ENCODE peak calls at places on chromosomes 11 and 22, in four cellular contexts. Q is cardiac muscle cell, T is fibroblast of lung, J is upper lobe of right lung. K is an unnamed sample.

GRCh38 chr11:13465909-13466371 is 2.9 kb upstream of the BTBD10 start:
- DNase-seq in Q (peak; percentile 63), T (peak; percentile 38), J (no peak), K (no peak)

GRCh38 chr22:30400159-30400558 is 3.3 kb downstream of the SEC14L2 start:
- DNase-seq in Q (no peak), T (no peak), J (no peak), K (no peak)

GRCh38 chr11:101516546-101516945 is 67.3 kb downstream of the TRPC6 start:
- DNase-seq in Q (no peak), J (no peak), T (no peak), K (no peak)

GRCh38 chr11:27699242-27699925 is 871 bp downstream of the BDNF start:
- DNase-seq in T (peak; percentile 72), J (peak; percentile 54), Q (peak; percentile 61), K (no peak)

GRCh38 chr22:49507607-49508292 is 319.9 kb downstream of the BRD1 start:
- DNase-seq in J (no peak), T (no peak), Q (no peak), K (peak; percentile 59)

GRCh38 chr11:63769719-63770443 is 1.3 kb upstream of the ZFTA start:
- DNase-seq in J (no peak), Q (no peak), T (no peak), K (peak; percentile 53)

GRCh38 chr22:20205964-20206708 is 55.3 kb upstream of the CCDC188 start:
- DNase-seq in J (peak; percentile 85), Q (peak; percentile 86), T (peak; percentile 46), K (no peak)

GRCh38 chr11:7672960-7673723 is at the start of gene CYB5R2:
- DNase-seq in J (peak; percentile 86), T (peak; percentile 16), Q (peak; percentile 80), K (peak; percentile 93)

GRCh38 chr11:123129920-123130319 is 65.1 kb downstream of the CLMP start:
- DNase-seq in J (no peak), Q (peak; percentile 41), T (peak; percentile 91), K (no peak)

GRCh38 chr11:46860218-46860617 is 14.1 kb upstream of the CKAP5 start:
- DNase-seq in T (no peak), J (no peak), Q (no peak), K (no peak)

GRCh38 chr11:67167086-67167485 is 48.0 kb downstream of the KDM2A start:
- DNase-seq in Q (no peak), T (peak; percentile 41), J (no peak), K (no peak)

GRCh38 chr11:124725719-124726105 is 14.0 kb upstream of the NRGN start:
- DNase-seq in J (no peak), Q (peak; percentile 76), T (peak; percentile 59), K (no peak)

K was measured in mesenteric fat pad.